ENCODE peak calls at places on chromosomes 12 and 14, in six cellular contexts. P is T-helper 9 cell; T is fibroblast of mammary gland; Y is NCI-H510A treated with DMSO at 0.1 percent for 48 hours; H is stimulated activated CD4-positive, alpha-beta T cell treated with anti-CD3 and anti-CD28 coated beads, Interleukin-12 subunit alpha, Interleukin-12 subunit beta, amount 100 ng/mL, for 4 hours; R is T47D. Z is an unnamed sample.

GRCh38 chr12:98559666-98560065 is 33.8 kb upstream of the SLC25A3 start:
- DNase-seq in P (no peak), T (no peak), Y (peak), H (no peak), R (no peak), Z (no peak)

GRCh38 chr12:6476496-6476895 is 6.0 kb upstream of the VAMP1 start:
- DNase-seq in P (no peak), T (peak), Y (no peak), H (no peak), R (peak), Z (no peak)

GRCh38 chr14:106843951-106844483 is 1317.6 kb downstream of the TMEM121 start:
- DNase-seq in P (peak), T (peak), Y (peak), H (peak), R (peak), Z (peak)

GRCh38 chr12:76532520-76532919 is 27.1 kb downstream of the OSBPL8 start:
- DNase-seq in P (no peak), T (no peak), Y (no peak), H (no peak), R (no peak), Z (no peak)

GRCh38 chr14:60723218-60724079 is 702 bp downstream of the SIX4 start:
- DNase-seq in P (peak), T (peak), Y (peak), H (peak), R (peak), Z (peak)

GRCh38 chr14:63435204-63435603 is 108.0 kb downstream of the PPP2R5E start:
- DNase-seq in P (no peak), T (no peak), Y (no peak), H (no peak), R (no peak), Z (no peak)

GRCh38 chr12:49541911-49542505 is 3.2 kb downstream of the KCNH3 start:
- DNase-seq in P (no peak), T (no peak), Y (no peak), H (no peak), R (no peak), Z (no peak)

GRCh38 chr12:75628511-75628910 is 117.1 kb upstream of the KRR1 start:
- DNase-seq in P (no peak), T (no peak), Y (no peak), H (no peak), R (no peak), Z (no peak)

GRCh38 chr12:110093631-110094311 is 30.4 kb upstream of the IFT81 start:
- DNase-seq in P (no peak), T (no peak), Y (no peak), H (no peak), R (no peak), Z (no peak)

GRCh38 chr14:104125011-104125410 is 13.4 kb upstream of the KIF26A start:
- DNase-seq in P (no peak), T (no peak), Y (no peak), H (no peak), R (no peak), Z (no peak)

GRCh38 chr12:123059501-123059900 is 79.0 kb downstream of the ARL6IP4 start:
- DNase-seq in P (no peak), T (no peak), Y (peak), H (no peak), R (no peak), Z (no peak)

GRCh38 chr12:131052063-131052781 is 98.5 kb downstream of the ADGRD1 start:
- DNase-seq in P (no peak), T (no peak), Y (no peak), H (no peak), R (no peak), Z (no peak)

GRCh38 chr12:83826112-83826511 is 1086.5 kb downstream of the SLC6A15 start:
- DNase-seq in P (no peak), T (peak), Y (no peak), H (peak), R (peak), Z (peak)

GRCh38 chr12:132477703-132478432 is 12.1 kb upstream of the FBRSL1 start:
- DNase-seq in P (no peak), T (no peak), Y (no peak), H (no peak), R (no peak), Z (no peak)

GRCh38 chr12:44873898-44874297 is 2.2 kb downstream of the NELL2 start:
- DNase-seq in P (no peak), T (peak), Y (peak), H (no peak), R (peak), Z (peak)

Z was measured in ACHN.